ENCODE peak calls at places on chromosomes 2 and 18, in ten cellular contexts. X is sigmoid colon, G is uterus, U is HCT116, M is NB4, R is endothelial cell of umbilical vein, V is transverse colon, W is stomach, O is heart left ventricle, Q is IMR-90. B is an unnamed sample.
A peak's percentile ranks its signal among the peaks of the same experiment; 100 is the strongest.

GRCh38 chr18:10455726-10456453 is 1.5 kb downstream of the APCDD1 start:
- DNase-seq in O (no peak), Q (no peak), X (no peak), W (no peak), G (no peak), V (no peak), R (no peak), U (no peak), M (no peak), B (no peak)

GRCh38 chr2:1605102-1605501 is 139.2 kb downstream of the PXDN start:
- DNase-seq in M (no peak), G (no peak), R (peak; percentile 54), W (no peak), Q (peak; percentile 53), X (peak; percentile 72), V (no peak), O (peak; percentile 73), U (no peak), B (no peak)

GRCh38 chr18:27608742-27609141 is 423.6 kb upstream of the CHST9 start:
- DNase-seq in X (no peak), R (peak; percentile 11), Q (no peak), V (no peak), U (no peak), G (no peak), O (no peak), M (peak; percentile 3), W (no peak), B (no peak)

GRCh38 chr2:30778611-30779010 is 28.6 kb downstream of the CAPN13 start:
- DNase-seq in R (no peak), W (peak; percentile 13), G (no peak), U (no peak), V (no peak), Q (no peak), O (no peak), M (no peak), X (no peak), B (peak; percentile 54)

GRCh38 chr18:61031626-61032025 is 301.6 kb upstream of the CDH20 start:
- DNase-seq in W (no peak), U (no peak), X (no peak), V (no peak), M (no peak), R (no peak), Q (no peak), G (no peak), O (no peak), B (no peak)

GRCh38 chr2:23563673-23564617 is 179.0 kb downstream of the KLHL29 start:
- DNase-seq in Q (peak; percentile 69), M (no peak), R (no peak), W (no peak), G (no peak), X (peak; percentile 88), V (peak; percentile 18), U (no peak), O (no peak), B (peak; percentile 91)

GRCh38 chr2:120775801-120776589 is 40.3 kb downstream of the GLI2 start:
- DNase-seq in Q (no peak), V (no peak), U (no peak), G (no peak), W (no peak), O (no peak), M (no peak), X (no peak), R (no peak), B (no peak)

GRCh38 chr18:78731423-78732032 is 248.1 kb upstream of the SALL3 start:
- DNase-seq in V (no peak), R (no peak), U (no peak), Q (no peak), X (no peak), G (peak; percentile 5), M (no peak), W (peak; percentile 10), O (no peak), B (peak; percentile 71)

GRCh38 chr2:207385903-207386302 is 143.9 kb upstream of the CREB1 start:
- DNase-seq in V (no peak), X (no peak), Q (peak; percentile 83), U (no peak), W (no peak), O (no peak), G (no peak), M (peak; percentile 20), R (peak; percentile 68), B (no peak)

GRCh38 chr18:3037423-3037915 is 24.5 kb upstream of the LPIN2 start:
- DNase-seq in G (no peak), M (peak; percentile 85), Q (peak; percentile 90), R (peak; percentile 76), X (no peak), V (peak; percentile 41), U (peak; percentile 24), W (peak; percentile 60), O (no peak), B (no peak)

GRCh38 chr2:208657468-208657867 is 250.9 kb downstream of the PTH2R start:
- DNase-seq in V (no peak), M (peak; percentile 11), U (peak; percentile 23), O (no peak), R (no peak), G (no peak), Q (no peak), W (no peak), X (no peak), B (no peak)

GRCh38 chr2:16100006-16100405 is 159.7 kb downstream of the MYCN start:
- DNase-seq in V (no peak), R (no peak), W (no peak), O (no peak), U (no peak), Q (no peak), G (no peak), X (no peak), M (no peak), B (no peak)

GRCh38 chr2:99821572-99822369 is 320.6 kb downstream of the AFF3 start:
- DNase-seq in O (no peak), W (no peak), Q (peak; percentile 90), G (no peak), V (no peak), M (no peak), U (no peak), R (peak; percentile 41), X (no peak), B (no peak)

GRCh38 chr18:51009071-51009470 is 20.9 kb upstream of the SMAD4 start:
- DNase-seq in O (no peak), G (no peak), U (no peak), X (no peak), W (no peak), R (no peak), M (peak; percentile 59), V (no peak), Q (peak; percentile 21), B (no peak)

DNA sequence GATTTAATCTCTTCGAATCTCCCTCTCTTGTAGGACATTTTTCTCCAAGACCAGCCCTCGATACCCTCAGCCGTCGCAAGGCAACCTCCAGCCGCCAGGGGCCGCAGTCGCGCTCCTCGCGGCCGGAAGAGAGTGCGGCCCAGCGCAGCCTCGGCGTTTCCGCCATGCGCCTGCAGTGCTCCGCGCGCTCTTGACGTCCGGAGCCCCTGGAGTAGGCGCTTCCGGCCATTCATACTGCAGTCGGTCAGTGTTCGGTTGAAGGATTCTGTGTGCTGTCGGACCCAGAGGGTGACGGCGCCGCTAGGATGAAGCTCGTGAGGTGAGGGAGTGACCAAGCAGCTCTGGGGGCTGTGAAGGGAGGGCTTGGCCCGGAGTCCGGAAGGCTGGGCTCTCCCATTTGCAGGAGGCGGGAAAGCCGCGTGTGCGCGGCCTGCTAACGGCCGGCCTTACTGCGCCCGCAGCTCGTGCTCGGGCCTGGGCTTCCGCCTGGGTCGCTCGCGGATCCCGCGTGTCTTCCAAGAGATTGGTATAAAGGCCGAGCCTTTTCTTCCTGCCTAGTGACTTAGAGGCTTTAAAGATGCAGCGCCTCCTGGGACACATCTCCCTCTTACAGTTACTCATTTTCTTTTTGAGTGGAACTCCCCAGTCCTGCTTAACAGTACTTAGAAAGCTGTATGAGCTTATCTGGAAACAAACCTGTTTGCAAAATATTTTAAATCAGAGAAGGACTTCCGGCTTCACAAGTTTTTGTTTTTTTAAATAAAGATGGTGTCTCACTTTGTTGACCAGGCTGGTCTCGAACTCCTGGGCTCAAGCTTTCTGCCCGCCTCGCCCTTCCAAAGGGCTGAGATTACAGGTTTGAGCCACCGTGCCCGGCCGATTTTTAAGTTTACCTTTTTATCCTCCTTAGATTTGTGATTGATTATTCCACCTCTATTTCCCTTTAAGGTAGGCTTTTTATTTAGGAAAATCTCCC is at the start of gene SNRPD1:
- DNase-seq in R (peak; percentile 96), G (peak; percentile 92), X (peak; percentile 89), Q (peak; percentile 90), U (peak; percentile 83), W (peak; percentile 90), O (peak; percentile 86), M (peak; percentile 95), V (peak; percentile 91), B (peak; percentile 68)
- TF ChIP-seq POLR2A in R (peak; percentile 94), G (peak; percentile 33), X (no peak), Q (peak; percentile 92), U (peak; percentile 86), W (no peak), O (no peak), M (peak; percentile 83), V (peak; percentile 65), B (no peak)

DNA sequence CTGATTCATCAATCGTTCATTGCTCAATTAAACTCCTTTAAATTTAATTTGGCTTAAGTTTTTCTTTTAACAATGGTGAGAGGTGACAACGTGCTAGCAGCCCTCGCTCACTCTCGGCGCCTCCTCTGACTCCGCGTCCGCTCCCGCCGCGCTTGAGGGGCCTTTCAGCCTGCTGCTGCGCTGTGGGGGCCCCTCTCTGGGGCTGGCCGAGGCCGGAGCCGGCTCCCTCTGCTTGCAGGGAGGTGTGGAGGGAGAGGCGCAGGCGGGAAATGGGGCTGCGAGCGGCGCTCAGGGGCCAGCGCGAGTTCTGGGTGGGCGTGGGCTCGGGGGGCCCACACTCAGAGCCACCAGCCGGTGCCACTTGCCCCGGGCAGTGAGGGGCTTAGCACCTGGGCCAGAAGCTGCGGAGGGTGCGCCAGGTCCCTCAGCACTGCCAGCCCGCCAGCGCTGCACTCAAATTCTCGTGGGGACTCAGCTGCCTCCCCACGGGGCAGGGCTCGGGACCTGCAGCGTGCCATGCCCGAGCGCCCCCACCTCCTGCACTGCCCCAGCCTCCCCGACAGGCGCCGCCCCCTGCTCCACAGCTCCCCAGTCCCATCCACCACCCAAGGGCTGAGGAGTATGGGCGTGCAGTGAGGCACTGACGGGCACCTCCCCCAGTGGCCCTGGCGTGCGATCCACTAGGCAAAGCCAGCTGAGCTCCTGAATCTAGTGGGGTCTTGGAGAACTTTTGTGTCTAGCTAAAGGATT is 19.6 kb downstream of the ANKMY1 start:
- DNase-seq in U (no peak), G (no peak), Q (no peak), O (no peak), R (no peak), V (no peak), X (no peak), M (no peak), W (no peak), B (peak; percentile 70)
- TF ChIP-seq CTCF in U (no peak), G (no peak), Q (no peak), O (no peak), R (no peak), V (no peak), X (no peak), M (no peak), W (no peak), B (no peak)

GRCh38 chr2:26455037-26455800 is 22.7 kb downstream of the OTOF start:
- DNase-seq in Q (no peak), W (no peak), X (peak; percentile 46), V (no peak), M (no peak), G (no peak), R (no peak), O (no peak), U (no peak), B (peak; percentile 77)
- H3K4me3 ChIP-seq in Q (no peak overlapping the region), W (no peak overlapping the region), X (no peak overlapping the region), V (no peak overlapping the region), M (no peak overlapping the region), G (no peak overlapping the region), R (no peak overlapping the region), O (no peak overlapping the region), U (no peak overlapping the region), B (no peak overlapping the region)

GRCh38 chr18:37299471-37300304 is 265.9 kb downstream of the CELF4 start:
- DNase-seq in X (peak; percentile 90), Q (peak; percentile 93), U (peak; percentile 46), V (peak; percentile 79), M (peak; percentile 51), G (peak; percentile 93), W (peak; percentile 85), O (peak; percentile 85), R (peak; percentile 94), B (peak; percentile 89)
- TF ChIP-seq POLR2A in X (no peak), Q (no peak), U (no peak), V (no peak), M (no peak), G (no peak), W (no peak), O (no peak), R (no peak), B (no peak)

B was measured in lower leg skin.